ENCODE peak calls at places on chromosome 14, in six cellular contexts. V is PC-3, O is gastrocnemius medialis, L is AG04449, W is GM12864, N is lower leg skin. P is an unnamed sample.

GRCh38 chr14:100546051-100546443 is 41.2 kb downstream of the BEGAIN start:
- DNase-seq in V (peak), O (no peak), L (no peak), W (no peak), N (no peak), P (no peak)

GRCh38 chr14:21543426-21544350 is 17.5 kb upstream of the SALL2 start:
- DNase-seq in V (no peak), O (no peak), L (no peak), W (no peak), N (no peak), P (no peak)

GRCh38 chr14:33592298-33592697 is 358.6 kb downstream of the EGLN3 start:
- DNase-seq in V (peak), O (no peak), L (no peak), W (no peak), N (no peak), P (no peak)

GRCh38 chr14:95184413-95184790 is 27.1 kb upstream of the DICER1 start:
- DNase-seq in V (no peak), O (no peak), L (no peak), W (no peak), N (no peak), P (no peak)

GRCh38 chr14:75322746-75323145 is 44.1 kb downstream of the FOS start:
- DNase-seq in V (no peak), O (no peak), L (no peak), W (no peak), N (no peak), P (no peak)

GRCh38 chr14:75993567-75994041 is 8.0 kb downstream of the IFT43 start:
- DNase-seq in V (no peak), O (no peak), L (no peak), W (no peak), N (no peak), P (no peak)

GRCh38 chr14:47300801-47301200 is 374.6 kb downstream of the MDGA2 start:
- DNase-seq in V (no peak), O (no peak), L (no peak), W (no peak), N (no peak), P (no peak)

GRCh38 chr14:21066882-21067502 is 3.1 kb upstream of the ARHGEF40 start:
- DNase-seq in V (peak), O (no peak), L (no peak), W (no peak), N (no peak), P (no peak)

GRCh38 chr14:83960832-83961512 is 1569.0 kb upstream of the FLRT2 start:
- DNase-seq in V (no peak), O (no peak), L (no peak), W (no peak), N (no peak), P (no peak)

GRCh38 chr14:99612065-99612736 is 8.2 kb upstream of the CCDC85C start:
- DNase-seq in V (no peak), O (no peak), L (no peak), W (no peak), N (no peak), P (no peak)

GRCh38 chr14:103456167-103456835 is 66.3 kb downstream of the CKB start:
- DNase-seq in V (no peak), O (no peak), L (no peak), W (no peak), N (no peak), P (no peak)

GRCh38 chr14:99159341-99160340 is 112.4 kb downstream of the BCL11B start:
- DNase-seq in V (no peak), O (no peak), L (no peak), W (no peak), N (no peak), P (no peak)

GRCh38 chr14:51554339-51554920 is 97.3 kb upstream of the FRMD6 start:
- DNase-seq in V (peak), O (no peak), L (peak), W (no peak), N (no peak), P (peak)

GRCh38 chr14:51552275-51552674 is 99.4 kb upstream of the FRMD6 start:
- DNase-seq in V (peak), O (no peak), L (no peak), W (no peak), N (no peak), P (no peak)

GRCh38 chr14:51552768-51553426 is 98.8 kb upstream of the FRMD6 start:
- DNase-seq in V (peak), O (no peak), L (no peak), W (no peak), N (peak), P (no peak)

GRCh38 chr14:51554953-51555352 is 96.8 kb upstream of the FRMD6 start:
- DNase-seq in V (peak), O (no peak), L (no peak), W (no peak), N (no peak), P (no peak)
- TF ChIP-seq CTCF in V (peak), O (no peak), L (peak), W (peak), N (no peak), P (peak)

GRCh38 chr14:69214376-69214775 is 23.1 kb downstream of the EXD2 start:
- DNase-seq in V (peak), O (peak), L (no peak), W (no peak), N (no peak), P (no peak)

GRCh38 chr14:69204753-69205152 is 13.5 kb downstream of the EXD2 start:
- DNase-seq in V (peak), O (no peak), L (no peak), W (no peak), N (no peak), P (no peak)

GRCh38 chr14:69207435-69208041 is 16.2 kb downstream of the EXD2 start:
- DNase-seq in V (no peak), O (no peak), L (no peak), W (no peak), N (no peak), P (no peak)

GRCh38 chr14:69208665-69209064 is 17.4 kb downstream of the EXD2 start:
- DNase-seq in V (no peak), O (no peak), L (no peak), W (peak), N (no peak), P (no peak)
- TF ChIP-seq CTCF in V (no peak), O (no peak), L (no peak), W (no peak), N (no peak), P (no peak)

GRCh38 chr14:55942826-55943225 is 175.4 kb upstream of the PELI2 start:
- DNase-seq in V (no peak), O (no peak), L (no peak), W (no peak), N (no peak), P (no peak)
- TF ChIP-seq CTCF in V (no peak), O (no peak), L (no peak), W (no peak), N (no peak), P (no peak)

GRCh38 chr14:55353686-55354467 is 57.8 kb downstream of the ATG14 start:
- DNase-seq in V (peak), O (no peak), L (no peak), W (no peak), N (no peak), P (no peak)
- TF ChIP-seq CTCF in V (peak), O (no peak), L (no peak), W (no peak), N (no peak), P (no peak)

GRCh38 chr14:104559043-104559768 is 20.4 kb upstream of the C14orf180 start:
- DNase-seq in V (no peak), O (no peak), L (no peak), W (no peak), N (no peak), P (no peak)
- TF ChIP-seq CTCF in V (no peak), O (no peak), L (no peak), W (no peak), N (no peak), P (no peak)

GRCh38 chr14:56539862-56540261 is 39.7 kb upstream of the TMEM260 start:
- DNase-seq in V (no peak), O (no peak), L (no peak), W (no peak), N (no peak), P (no peak)
- TF ChIP-seq CTCF in V (no peak), O (no peak), L (no peak), W (no peak), N (no peak), P (no peak)

GRCh38 chr14:35515916-35516315 is 18.0 kb upstream of the INSM2 start:
- DNase-seq in V (no peak), O (no peak), L (no peak), W (no peak), N (no peak), P (no peak)

GRCh38 chr14:35506927-35507326 is 27.0 kb upstream of the INSM2 start:
- DNase-seq in V (no peak), O (no peak), L (peak), W (no peak), N (no peak), P (no peak)

GRCh38 chr14:35509846-35510245 is 24.1 kb upstream of the INSM2 start:
- DNase-seq in V (no peak), O (no peak), L (no peak), W (no peak), N (no peak), P (no peak)

GRCh38 chr14:35512765-35513164 is 21.2 kb upstream of the INSM2 start:
- DNase-seq in V (no peak), O (no peak), L (no peak), W (no peak), N (no peak), P (no peak)
- TF ChIP-seq CTCF in V (no peak), O (no peak), L (no peak), W (no peak), N (no peak), P (no peak)

GRCh38 chr14:73846944-73847343 is 4.7 kb upstream of the PTGR2 start:
- DNase-seq in V (no peak), O (no peak), L (no peak), W (no peak), N (no peak), P (no peak)

GRCh38 chr14:73850940-73851339 is 691 bp upstream of the PTGR2 start:
- DNase-seq in V (peak), O (no peak), L (no peak), W (no peak), N (no peak), P (no peak)

GRCh38 chr14:73851567-73852382 is at the start of gene PTGR2:
- DNase-seq in V (peak), O (peak), L (peak), W (peak), N (peak), P (peak)
- TF ChIP-seq CTCF in V (no peak), O (peak), L (no peak), W (peak), N (no peak), P (no peak)